ENCODE peak calls at places on chromosomes 11 and 22, in six cellular contexts. One of them, this sample, is unnamed.
A peak's percentile ranks its signal among the peaks of the same experiment; 100 is the strongest.

GRCh38 chr11:68106165-68106940 is 14.8 kb downstream of the CHKA start:
- DNase-seq in heart right ventricle: no peak
- DNase-seq in Caco-2: peak; percentile 62
- DNase-seq in AG10803: no peak
- DNase-seq in kidney epithelial cell: no peak
- DNase-seq in fibroblast of the aortic adventitia: no peak
- DNase-seq in this sample: no peak

GRCh38 chr11:64219755-64220154 is 6.2 kb downstream of the TRPT1 start:
- DNase-seq in Caco-2: no peak
- DNase-seq in AG10803: no peak
- DNase-seq in heart right ventricle: no peak
- DNase-seq in kidney epithelial cell: no peak
- DNase-seq in fibroblast of the aortic adventitia: no peak
- DNase-seq in this sample: no peak

GRCh38 chr11:62708423-62709261 is 1.2 kb downstream of the GNG3 start:
- DNase-seq in Caco-2: no peak
- DNase-seq in fibroblast of the aortic adventitia: no peak
- DNase-seq in kidney epithelial cell: no peak
- DNase-seq in AG10803: no peak
- DNase-seq in heart right ventricle: no peak
- DNase-seq in this sample: no peak

GRCh38 chr22:44337658-44338004 is 24.9 kb upstream of the SHISAL1 start:
- DNase-seq in fibroblast of the aortic adventitia: peak; percentile 69
- DNase-seq in AG10803: peak; percentile 60
- DNase-seq in kidney epithelial cell: no peak
- DNase-seq in heart right ventricle: no peak
- DNase-seq in Caco-2: no peak
- DNase-seq in this sample: peak; percentile 73

GRCh38 chr22:31951201-31952093 is 7.1 kb downstream of the YWHAH start:
- DNase-seq in heart right ventricle: no peak
- DNase-seq in fibroblast of the aortic adventitia: no peak
- DNase-seq in kidney epithelial cell: no peak
- DNase-seq in Caco-2: no peak
- DNase-seq in AG10803: no peak
- DNase-seq in this sample: no peak

GRCh38 chr11:29025001-29025400 is 916.8 kb downstream of the METTL15 start:
- DNase-seq in Caco-2: no peak
- DNase-seq in AG10803: peak; percentile 36
- DNase-seq in fibroblast of the aortic adventitia: no peak
- DNase-seq in heart right ventricle: no peak
- DNase-seq in kidney epithelial cell: no peak
- DNase-seq in this sample: no peak

GRCh38 chr11:102323542-102324261 is 6.4 kb downstream of the BIRC3 start:
- DNase-seq in kidney epithelial cell: no peak
- DNase-seq in AG10803: peak; percentile 78
- DNase-seq in Caco-2: no peak
- DNase-seq in fibroblast of the aortic adventitia: peak; percentile 70
- DNase-seq in heart right ventricle: no peak
- DNase-seq in this sample: peak; percentile 62

GRCh38 chr22:48607901-48608650 is 1219.6 kb downstream of the BRD1 start:
- DNase-seq in fibroblast of the aortic adventitia: no peak
- DNase-seq in Caco-2: no peak
- DNase-seq in AG10803: peak; percentile 20
- DNase-seq in heart right ventricle: no peak
- DNase-seq in kidney epithelial cell: no peak
- DNase-seq in this sample: no peak

GRCh38 chr11:57133616-57134015 is 48.1 kb upstream of the LRRC55 start:
- DNase-seq in AG10803: no peak
- DNase-seq in Caco-2: no peak
- DNase-seq in fibroblast of the aortic adventitia: no peak
- DNase-seq in kidney epithelial cell: no peak
- DNase-seq in heart right ventricle: no peak
- DNase-seq in this sample: no peak

GRCh38 chr11:11499300-11499699 is 122.5 kb downstream of the GALNT18 start:
- DNase-seq in heart right ventricle: no peak
- DNase-seq in fibroblast of the aortic adventitia: no peak
- DNase-seq in AG10803: no peak
- DNase-seq in Caco-2: no peak
- DNase-seq in kidney epithelial cell: no peak
- DNase-seq in this sample: no peak

GRCh38 chr11:120208012-120208441 is 2.8 kb upstream of the OAF start:
- DNase-seq in heart right ventricle: no peak
- DNase-seq in kidney epithelial cell: no peak
- DNase-seq in fibroblast of the aortic adventitia: no peak
- DNase-seq in AG10803: no peak
- DNase-seq in Caco-2: no peak
- DNase-seq in this sample: peak; percentile 79

GRCh38 chr22:22342697-22343602 is 98.4 kb downstream of the VPREB1 start:
- DNase-seq in fibroblast of the aortic adventitia: peak; percentile 16
- DNase-seq in heart right ventricle: peak; percentile 31
- DNase-seq in AG10803: no peak
- DNase-seq in Caco-2: peak; percentile 93
- DNase-seq in kidney epithelial cell: peak; percentile 26
- DNase-seq in this sample: peak; percentile 13

GRCh38 chr11:20026629-20027545 is 133.4 kb downstream of the DBX1 start:
- DNase-seq in AG10803: no peak
- DNase-seq in fibroblast of the aortic adventitia: no peak
- DNase-seq in kidney epithelial cell: no peak
- DNase-seq in heart right ventricle: no peak
- DNase-seq in Caco-2: peak; percentile 93
- DNase-seq in this sample: no peak

GRCh38 chr11:44334356-44335004 is 24.5 kb upstream of the ALX4 start:
- DNase-seq in AG10803: no peak
- DNase-seq in heart right ventricle: no peak
- DNase-seq in kidney epithelial cell: no peak
- DNase-seq in Caco-2: no peak
- DNase-seq in fibroblast of the aortic adventitia: no peak
- DNase-seq in this sample: no peak

GRCh38 chr11:130022799-130023198 is 20.2 kb upstream of the PRDM10 start:
- DNase-seq in Caco-2: no peak
- DNase-seq in AG10803: no peak
- DNase-seq in fibroblast of the aortic adventitia: no peak
- DNase-seq in heart right ventricle: no peak
- DNase-seq in kidney epithelial cell: peak; percentile 41
- DNase-seq in this sample: no peak

GRCh38 chr11:101441747-101442146 is 142.1 kb downstream of the TRPC6 start:
- DNase-seq in kidney epithelial cell: no peak
- DNase-seq in fibroblast of the aortic adventitia: no peak
- DNase-seq in Caco-2: no peak
- DNase-seq in AG10803: no peak
- DNase-seq in heart right ventricle: peak; percentile 39
- DNase-seq in this sample: no peak

GRCh38 chr11:116062526-116063171 is 558.4 kb upstream of the CADM1 start:
- DNase-seq in heart right ventricle: no peak
- DNase-seq in Caco-2: no peak
- DNase-seq in kidney epithelial cell: no peak
- DNase-seq in fibroblast of the aortic adventitia: no peak
- DNase-seq in AG10803: no peak
- DNase-seq in this sample: no peak

GRCh38 chr11:4511267-4511666 is 28.8 kb downstream of the OR52K1 start:
- DNase-seq in Caco-2: no peak
- DNase-seq in AG10803: peak; percentile 9
- DNase-seq in heart right ventricle: no peak
- DNase-seq in kidney epithelial cell: no peak
- DNase-seq in fibroblast of the aortic adventitia: no peak
- DNase-seq in this sample: no peak

GRCh38 chr22:20243545-20244249 is 24.4 kb downstream of the RTN4R start:
- DNase-seq in kidney epithelial cell: peak; percentile 19
- DNase-seq in heart right ventricle: peak; percentile 71
- DNase-seq in fibroblast of the aortic adventitia: peak; percentile 75
- DNase-seq in AG10803: peak; percentile 65
- DNase-seq in Caco-2: no peak
- DNase-seq in this sample: peak; percentile 70

GRCh38 chr22:31742115-31742514 is 7.8 kb downstream of the PRR14L start:
- DNase-seq in Caco-2: no peak
- DNase-seq in heart right ventricle: no peak
- DNase-seq in fibroblast of the aortic adventitia: no peak
- DNase-seq in kidney epithelial cell: no peak
- DNase-seq in AG10803: no peak
- DNase-seq in this sample: peak; percentile 33

GRCh38 chr22:26321469-26321913 is 107.6 kb upstream of the ASPHD2 start:
- DNase-seq in kidney epithelial cell: no peak
- DNase-seq in heart right ventricle: peak; percentile 55
- DNase-seq in fibroblast of the aortic adventitia: peak; percentile 36
- DNase-seq in AG10803: peak; percentile 90
- DNase-seq in Caco-2: no peak
- DNase-seq in this sample: peak; percentile 17

GRCh38 chr22:48492371-48493320 is 1335.0 kb downstream of the BRD1 start:
- DNase-seq in kidney epithelial cell: peak; percentile 10
- DNase-seq in heart right ventricle: peak; percentile 39
- DNase-seq in AG10803: peak; percentile 84
- DNase-seq in fibroblast of the aortic adventitia: peak; percentile 69
- DNase-seq in Caco-2: peak; percentile 60
- DNase-seq in this sample: peak; percentile 65

DNA sequence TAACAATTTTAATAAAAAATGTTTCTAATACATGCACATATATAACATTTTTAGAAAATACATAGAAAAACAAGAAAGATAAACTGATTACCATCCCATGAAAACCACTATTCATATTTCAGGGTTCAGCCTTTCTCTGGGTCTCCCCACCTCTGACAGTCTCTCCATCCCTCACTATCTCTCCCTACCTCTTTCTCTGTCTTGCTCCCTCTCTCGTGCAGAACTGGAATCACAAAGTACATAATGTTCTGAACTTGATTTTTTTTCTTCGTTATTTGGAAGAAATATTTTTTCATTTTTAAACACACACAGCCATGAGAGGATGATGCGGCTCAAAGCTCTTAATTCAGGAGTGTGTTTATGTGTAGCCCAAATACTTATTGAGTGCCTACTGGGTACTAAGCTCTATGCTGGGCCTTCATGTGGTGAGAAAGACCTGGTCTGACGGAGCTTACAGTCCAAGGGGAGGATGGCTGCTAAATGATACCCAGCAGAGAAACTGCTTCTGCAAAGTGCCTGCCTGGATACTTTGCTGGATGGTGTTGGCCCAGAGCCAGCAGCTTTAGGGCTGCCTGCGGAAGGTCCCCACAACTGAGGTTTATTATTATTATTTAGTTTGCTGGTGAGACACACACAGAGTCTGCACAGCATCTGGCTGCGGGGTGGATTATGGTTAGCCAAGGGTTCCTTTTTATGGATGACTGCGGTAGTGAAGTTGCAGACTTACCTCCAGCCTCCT is 42.6 kb downstream of the SC5D start:
- DNase-seq in kidney epithelial cell: no peak
- DNase-seq in AG10803: peak; percentile 3
- DNase-seq in heart right ventricle: no peak
- DNase-seq in fibroblast of the aortic adventitia: no peak
- DNase-seq in Caco-2: no peak
- DNase-seq in this sample: peak; percentile 4
- TF ChIP-seq CTCF in kidney epithelial cell: no peak
- TF ChIP-seq CTCF in AG10803: peak; percentile 28
- TF ChIP-seq CTCF in heart right ventricle: no peak
- TF ChIP-seq CTCF in fibroblast of the aortic adventitia: peak; percentile 20
- TF ChIP-seq CTCF in Caco-2: no peak
- TF ChIP-seq CTCF in this sample: peak; percentile 23

GRCh38 chr11:33017478-33017877 is 1.8 kb downstream of the DEPDC7 start:
- DNase-seq in AG10803: no peak
- DNase-seq in fibroblast of the aortic adventitia: no peak
- DNase-seq in heart right ventricle: no peak
- DNase-seq in Caco-2: no peak
- DNase-seq in kidney epithelial cell: no peak
- DNase-seq in this sample: no peak
- H3K4me3 ChIP-seq in AG10803: no peak overlapping the region
- H3K4me3 ChIP-seq in fibroblast of the aortic adventitia: no peak overlapping the region
- H3K4me3 ChIP-seq in heart right ventricle: no peak overlapping the region
- H3K4me3 ChIP-seq in Caco-2: peak overlapping the region; percentile 73
- H3K4me3 ChIP-seq in kidney epithelial cell: no peak overlapping the region
- H3K4me3 ChIP-seq in this sample: no peak overlapping the region

DNA sequence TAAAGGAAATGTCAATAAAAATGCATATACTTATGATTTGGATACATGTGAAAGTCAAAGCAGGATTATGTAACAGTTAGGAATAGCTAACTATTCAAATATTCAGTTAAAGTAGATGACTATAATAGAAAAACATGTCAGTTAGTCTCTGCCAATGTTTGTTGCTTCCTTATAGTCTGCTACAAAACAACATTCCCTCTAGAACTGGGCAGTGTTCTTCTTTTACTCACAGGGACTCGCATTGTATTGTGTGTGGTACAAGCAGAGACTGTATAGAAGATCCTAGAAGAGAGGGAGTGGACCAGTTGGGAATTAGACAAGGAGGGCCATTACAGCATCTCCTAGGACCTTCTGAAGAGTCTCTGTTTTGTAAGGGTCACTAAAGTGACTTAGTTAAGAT is 10.6 kb downstream of the ACAT1 start:
- DNase-seq in fibroblast of the aortic adventitia: no peak
- DNase-seq in AG10803: peak; percentile 62
- DNase-seq in kidney epithelial cell: no peak
- DNase-seq in Caco-2: no peak
- DNase-seq in heart right ventricle: no peak
- DNase-seq in this sample: peak; percentile 3
- TF ChIP-seq CTCF in fibroblast of the aortic adventitia: no peak
- TF ChIP-seq CTCF in AG10803: no peak
- TF ChIP-seq CTCF in kidney epithelial cell: no peak
- TF ChIP-seq CTCF in Caco-2: no peak
- TF ChIP-seq CTCF in heart right ventricle: no peak
- TF ChIP-seq CTCF in this sample: no peak

GRCh38 chr22:41565403-41566054 is 4.7 kb downstream of the CSDC2 start:
- DNase-seq in Caco-2: no peak
- DNase-seq in kidney epithelial cell: no peak
- DNase-seq in AG10803: peak; percentile 70
- DNase-seq in fibroblast of the aortic adventitia: peak; percentile 83
- DNase-seq in heart right ventricle: no peak
- DNase-seq in this sample: peak; percentile 86
- H3K4me3 ChIP-seq in Caco-2: no peak overlapping the region
- H3K4me3 ChIP-seq in kidney epithelial cell: no peak overlapping the region
- H3K4me3 ChIP-seq in AG10803: no peak overlapping the region
- H3K4me3 ChIP-seq in fibroblast of the aortic adventitia: no peak overlapping the region
- H3K4me3 ChIP-seq in heart right ventricle: no peak overlapping the region
- H3K4me3 ChIP-seq in this sample: no peak overlapping the region

GRCh38 chr11:125364085-125364822 is 131.8 kb downstream of the FEZ1 start:
- DNase-seq in Caco-2: no peak
- DNase-seq in kidney epithelial cell: no peak
- DNase-seq in fibroblast of the aortic adventitia: peak; percentile 33
- DNase-seq in heart right ventricle: no peak
- DNase-seq in AG10803: peak; percentile 29
- DNase-seq in this sample: peak; percentile 28
- TF ChIP-seq CTCF in Caco-2: no peak
- TF ChIP-seq CTCF in kidney epithelial cell: no peak
- TF ChIP-seq CTCF in fibroblast of the aortic adventitia: peak; percentile 10
- TF ChIP-seq CTCF in heart right ventricle: no peak
- TF ChIP-seq CTCF in AG10803: peak; percentile 29
- TF ChIP-seq CTCF in this sample: peak; percentile 39

GRCh38 chr11:69352715-69353325 is 58.9 kb downstream of the MYEOV start:
- DNase-seq in kidney epithelial cell: peak; percentile 79
- DNase-seq in fibroblast of the aortic adventitia: peak; percentile 84
- DNase-seq in Caco-2: no peak
- DNase-seq in heart right ventricle: no peak
- DNase-seq in AG10803: peak; percentile 89
- DNase-seq in this sample: peak; percentile 93
- H3K4me3 ChIP-seq in kidney epithelial cell: no peak overlapping the region
- H3K4me3 ChIP-seq in fibroblast of the aortic adventitia: no peak overlapping the region
- H3K4me3 ChIP-seq in Caco-2: no peak overlapping the region
- H3K4me3 ChIP-seq in heart right ventricle: no peak overlapping the region
- H3K4me3 ChIP-seq in AG10803: no peak overlapping the region
- H3K4me3 ChIP-seq in this sample: no peak overlapping the region